ENCODE peak calls at places on chromosome 12, in six cellular contexts. F is transverse colon, K is neural progenitor cell, B is GM23338, M is testis, V is lung. Z is an unnamed sample. For H3K4me1, the result is how much of the 10 kb centered on the place peaks cover.

GRCh38 chr12:122062832-122063690 is 15.5 kb upstream of the MLXIP start:
- DNase-seq in F (peak), K (no peak), B (no peak), M (peak), V (no peak), Z (no peak)

GRCh38 chr12:109115404-109115757 is 1.0 kb upstream of the ACACB start:
- DNase-seq in F (no peak), K (no peak), B (no peak), M (no peak), V (no peak), Z (no peak)

GRCh38 chr12:9872743-9873142 is 3.6 kb upstream of the CLEC2B start:
- DNase-seq in F (no peak), K (peak), B (no peak), M (no peak), V (no peak), Z (no peak)

GRCh38 chr12:10562306-10562933 is 51.0 kb downstream of the MAGOHB start:
- DNase-seq in F (no peak), K (peak), B (peak), M (no peak), V (no peak), Z (peak)

GRCh38 chr12:464484-465267 is 4.9 kb downstream of the B4GALNT3 start:
- DNase-seq in F (no peak), K (no peak), B (no peak), M (no peak), V (no peak), Z (no peak)

GRCh38 chr12:68910128-68910527 is 22.8 kb downstream of the CPM start:
- DNase-seq in F (no peak), K (no peak), B (no peak), M (no peak), V (no peak), Z (no peak)

GRCh38 chr12:17511369-17511768 is 578.6 kb downstream of the RERGL start:
- DNase-seq in F (no peak), K (no peak), B (peak), M (no peak), V (no peak), Z (peak)

GRCh38 chr12:52873832-52874572 is 25.2 kb upstream of the KRT78 start:
- DNase-seq in F (peak), K (peak), B (peak), M (peak), V (peak), Z (peak)

GRCh38 chr12:93602897-93603668 is 30.6 kb downstream of the SOCS2 start:
- DNase-seq in F (no peak), K (no peak), B (no peak), M (peak), V (no peak), Z (no peak)

GRCh38 chr12:113781415-113782198 is 184.5 kb downstream of the RBM19 start:
- DNase-seq in F (no peak), K (no peak), B (peak), M (no peak), V (no peak), Z (no peak)

GRCh38 chr12:16346931-16347330 is 514 bp upstream of the MGST1 start:
- DNase-seq in F (peak), K (no peak), B (no peak), M (no peak), V (no peak), Z (no peak)

GRCh38 chr12:132489078-132489601 is 811 bp upstream of the FBRSL1 start:
- DNase-seq in F (peak), K (peak), B (no peak), M (no peak), V (no peak), Z (no peak)

GRCh38 chr12:48105321-48105866 is 485 bp downstream of the SENP1 start:
- DNase-seq in F (no peak), K (peak), B (peak), M (no peak), V (no peak), Z (peak)

GRCh38 chr12:1204581-1205121 is 213.6 kb downstream of the ERC1 start:
- DNase-seq in F (no peak), K (no peak), B (no peak), M (no peak), V (no peak), Z (no peak)

GRCh38 chr12:125164541-125164940 is 99.3 kb downstream of the AACS start:
- DNase-seq in F (no peak), K (no peak), B (no peak), M (no peak), V (no peak), Z (no peak)

GRCh38 chr12:93137656-93138612 is 208.8 kb upstream of the EEA1 start:
- DNase-seq in F (no peak), K (no peak), B (no peak), M (no peak), V (no peak), Z (no peak)

GRCh38 chr12:15794836-15795235 is 5.6 kb upstream of the EPS8 start:
- DNase-seq in F (no peak), K (no peak), B (no peak), M (no peak), V (no peak), Z (no peak)

GRCh38 chr12:39824505-39825198 is 205.0 kb upstream of the ABCD2 start:
- DNase-seq in F (no peak), K (no peak), B (no peak), M (peak), V (no peak), Z (peak)

GRCh38 chr12:132480620-132481132 is 9.3 kb upstream of the FBRSL1 start:
- DNase-seq in F (no peak), K (no peak), B (no peak), M (no peak), V (no peak), Z (no peak)

GRCh38 chr12:60123443-60124000 is 527.7 kb downstream of the SLC16A7 start:
- DNase-seq in F (no peak), K (no peak), B (no peak), M (no peak), V (no peak), Z (no peak)

GRCh38 chr12:107308310-107308709 is 215.0 kb upstream of the CRY1 start:
- DNase-seq in F (no peak), K (no peak), B (no peak), M (no peak), V (no peak), Z (no peak)

GRCh38 chr12:91629440-91629839 is 446.8 kb upstream of the DCN start:
- DNase-seq in F (no peak), K (no peak), B (no peak), M (no peak), V (no peak), Z (no peak)

GRCh38 chr12:100123316-100124095 is 19.2 kb downstream of the BLTP3B start:
- DNase-seq in F (no peak), K (no peak), B (no peak), M (no peak), V (no peak), Z (no peak)

GRCh38 chr12:75488553-75488952 is 8.0 kb downstream of the GLIPR1 start:
- DNase-seq in F (no peak), K (peak), B (peak), M (peak), V (no peak), Z (no peak)

GRCh38 chr12:1054103-1054838 is 63.2 kb downstream of the ERC1 start:
- DNase-seq in F (no peak), K (peak), B (peak), M (peak), V (no peak), Z (peak)

GRCh38 chr12:116266220-116266619 is 11.3 kb downstream of the MED13L start:
- DNase-seq in F (no peak), K (peak), B (peak), M (peak), V (no peak), Z (peak)

GRCh38 chr12:113165521-113166450 is 16.3 kb downstream of the CFAP73 start:
- DNase-seq in F (no peak), K (no peak), B (no peak), M (no peak), V (no peak), Z (no peak)

GRCh38 chr12:65720739-65721138 is 103.5 kb upstream of the HMGA2 start:
- DNase-seq in F (no peak), K (peak), B (no peak), M (no peak), V (no peak), Z (no peak)

DNA sequence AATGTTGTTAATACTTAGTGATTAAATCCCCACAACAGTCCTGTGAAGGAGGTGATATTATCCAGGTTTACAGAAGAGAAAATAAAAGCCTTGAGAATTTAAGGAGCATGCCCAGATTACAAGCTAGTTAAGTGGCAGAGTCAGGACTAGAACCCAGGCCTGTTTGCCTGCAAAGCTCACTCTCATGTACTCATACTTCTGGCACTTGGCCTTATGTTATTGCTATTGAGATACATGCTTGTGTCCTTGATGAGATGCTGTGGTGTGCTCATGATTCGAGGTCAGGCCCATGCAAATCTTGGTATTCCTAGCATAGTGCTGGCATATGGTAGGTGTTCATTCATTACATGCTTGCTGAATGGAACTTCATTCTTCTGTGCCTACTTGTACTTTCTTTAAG is 7.6 kb upstream of the EID3 start:
- DNase-seq in F (no peak), K (no peak), B (no peak), M (no peak), V (no peak), Z (no peak)
- H3K4me1 ChIP-seq in F (under half), K (under half), B (under half), M (under half), V (under half), Z (under half)

GRCh38 chr12:8687846-8688601 is 9.8 kb upstream of the RIMKLB start:
- DNase-seq in F (peak), K (peak), B (peak), M (peak), V (peak), Z (peak)
- H3K4me3 ChIP-seq in F (no peak), K (no peak), B (no peak), M (no peak), V (no peak), Z (peak)

GRCh38 chr12:55043542-55043941 is 23.8 kb downstream of the NEUROD4 start:
- DNase-seq in F (peak), K (no peak), B (no peak), M (peak), V (no peak), Z (no peak)

GRCh38 chr12:55037349-55037748 is 17.6 kb downstream of the NEUROD4 start:
- DNase-seq in F (no peak), K (no peak), B (no peak), M (no peak), V (no peak), Z (no peak)

GRCh38 chr12:55044135-55044534 is 24.4 kb downstream of the NEUROD4 start:
- DNase-seq in F (no peak), K (no peak), B (peak), M (no peak), V (no peak), Z (no peak)

GRCh38 chr12:55039761-55040160 is 20.0 kb downstream of the NEUROD4 start:
- DNase-seq in F (no peak), K (peak), B (no peak), M (no peak), V (no peak), Z (no peak)

DNA sequence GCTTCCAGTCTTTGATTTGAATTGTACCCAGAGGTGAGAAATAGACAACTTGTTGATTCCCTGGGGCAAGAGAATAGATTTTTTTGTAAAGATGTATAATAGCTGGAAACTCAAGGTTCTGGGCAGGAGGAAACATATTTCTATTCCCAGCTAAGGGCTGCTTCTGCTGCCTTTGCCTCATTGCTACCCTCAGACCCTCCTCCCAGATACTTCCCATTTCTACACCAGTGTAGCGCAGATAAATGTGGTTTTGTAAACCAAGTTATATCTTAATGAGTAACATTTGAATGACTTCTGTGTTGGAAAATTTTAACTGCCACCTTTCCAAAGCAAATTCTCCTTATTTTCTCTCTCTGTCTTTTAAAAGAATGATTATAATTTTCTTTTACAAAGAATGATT is 21.9 kb downstream of the NEUROD4 start:
- DNase-seq in F (no peak), K (no peak), B (no peak), M (no peak), V (no peak), Z (no peak)
- H3K4me1 ChIP-seq in F (under half), K (under half), B (under half), M (under half), V (under half), Z (under half)

GRCh38 chr12:57993030-57993429 is 51.7 kb downstream of the ATP23 start:
- DNase-seq in F (no peak), K (no peak), B (peak), M (no peak), V (no peak), Z (no peak)
- H3K4me3 ChIP-seq in F (no peak), K (no peak), B (no peak), M (no peak), V (no peak), Z (no peak)

GRCh38 chr12:123678981-123679380 is 8.1 kb downstream of the TCTN2 start:
- DNase-seq in F (no peak), K (no peak), B (no peak), M (no peak), V (no peak), Z (no peak)
- H3K4me1 ChIP-seq in F (under half), K (under half), B (under half), M (under half), V (under half), Z (under half)

GRCh38 chr12:81492131-81492720 is 266.9 kb downstream of the PPFIA2 start:
- DNase-seq in F (no peak), K (no peak), B (no peak), M (no peak), V (no peak), Z (peak)
- H3K4me3 ChIP-seq in F (no peak), K (no peak), B (no peak), M (no peak), V (no peak), Z (no peak)

Z was measured in A673.